ENCODE peak calls at places on chromosomes 1 and 21, in ten cellular contexts. O, Y, W, P, L, S, B, C, Z and G are unnamed samples.

GRCh38 chr1:35506960-35507901 is 50.0 kb downstream of the KIAA0319L start:
- DNase-seq in O (no peak), Y (no peak), W (no peak), P (no peak), L (no peak), S (peak), B (no peak), C (no peak), Z (peak), G (no peak)

GRCh38 chr21:37220433-37220980 is 46.6 kb downstream of the VPS26C start:
- DNase-seq in O (peak), Y (no peak), W (no peak), P (peak), L (peak), S (no peak), B (no peak), C (no peak), Z (peak), G (no peak)

GRCh38 chr21:31537872-31538576 is 121.5 kb upstream of the SOD1 start:
- DNase-seq in O (no peak), Y (no peak), W (no peak), P (peak), L (no peak), S (no peak), B (peak), C (no peak), Z (no peak), G (no peak)

GRCh38 chr1:162541619-162542141 is 19.8 kb upstream of the UAP1 start:
- DNase-seq in O (peak), Y (peak), W (peak), P (no peak), L (peak), S (no peak), B (no peak), C (no peak), Z (no peak), G (no peak)

GRCh38 chr1:205735218-205735617 is 14.8 kb downstream of the NUCKS1 start:
- DNase-seq in O (no peak), Y (no peak), W (no peak), P (no peak), L (no peak), S (no peak), B (no peak), C (no peak), Z (no peak), G (no peak)

GRCh38 chr1:205003358-205004145 is 39.5 kb upstream of the CNTN2 start:
- DNase-seq in O (no peak), Y (no peak), W (no peak), P (no peak), L (no peak), S (no peak), B (no peak), C (peak), Z (no peak), G (no peak)

GRCh38 chr1:154276797-154277196 is 4.4 kb downstream of the HAX1 start:
- DNase-seq in O (no peak), Y (no peak), W (no peak), P (no peak), L (no peak), S (peak), B (peak), C (peak), Z (peak), G (no peak)

GRCh38 chr1:109873278-109874175 is 37.1 kb upstream of the CSF1 start:
- DNase-seq in O (peak), Y (no peak), W (no peak), P (no peak), L (peak), S (no peak), B (peak), C (no peak), Z (no peak), G (no peak)

GRCh38 chr1:116270316-116271057 is 102.6 kb upstream of the ATP1A1 start:
- DNase-seq in O (no peak), Y (no peak), W (no peak), P (no peak), L (no peak), S (no peak), B (no peak), C (no peak), Z (no peak), G (no peak)

GRCh38 chr1:184649500-184649899 is 105.2 kb downstream of the EDEM3 start:
- DNase-seq in O (peak), Y (no peak), W (no peak), P (no peak), L (peak), S (no peak), B (no peak), C (no peak), Z (no peak), G (no peak)

DNA sequence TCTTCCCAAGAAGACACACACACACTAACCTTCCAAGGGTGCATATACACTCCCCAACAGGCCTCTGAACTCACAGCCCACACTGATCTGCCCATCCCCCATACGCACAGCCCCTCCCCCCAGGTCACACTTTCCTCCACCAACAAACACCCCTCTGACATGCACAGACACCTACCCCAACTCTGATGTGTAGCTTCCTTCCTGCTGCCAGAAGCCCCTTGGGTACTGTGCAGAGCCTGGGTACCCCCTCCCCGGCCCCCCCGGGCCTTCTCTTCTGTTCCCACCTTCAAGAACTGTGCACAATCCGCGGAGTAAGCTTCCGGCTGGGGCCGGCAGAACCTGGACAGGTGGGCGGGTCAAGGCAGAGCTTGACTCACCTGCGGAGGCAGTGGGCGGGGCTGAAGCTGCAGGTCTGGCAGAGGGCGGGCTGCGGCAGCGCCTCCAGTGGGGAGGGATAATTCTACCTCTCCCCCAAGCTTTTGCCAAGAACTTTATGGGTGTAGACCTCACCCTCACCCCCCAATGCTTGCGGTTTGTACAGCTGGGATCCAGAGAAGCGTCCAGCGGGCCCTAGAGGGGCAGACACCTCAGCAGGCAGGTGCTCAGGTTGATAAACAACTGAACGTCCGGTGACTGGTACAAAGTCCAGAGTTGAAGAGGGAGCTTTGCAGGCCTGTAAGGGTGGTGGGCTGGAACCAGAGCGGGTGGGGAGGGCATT is at the start of gene C1orf210:
- DNase-seq in O (no peak), Y (no peak), W (peak), P (no peak), L (no peak), S (no peak), B (peak), C (peak), Z (peak), G (peak)
- TF ChIP-seq CTCF in O (no peak), Y (no peak), W (no peak), P (no peak), L (no peak), S (no peak), B (peak), C (peak), Z (no peak), G (no peak)

DNA sequence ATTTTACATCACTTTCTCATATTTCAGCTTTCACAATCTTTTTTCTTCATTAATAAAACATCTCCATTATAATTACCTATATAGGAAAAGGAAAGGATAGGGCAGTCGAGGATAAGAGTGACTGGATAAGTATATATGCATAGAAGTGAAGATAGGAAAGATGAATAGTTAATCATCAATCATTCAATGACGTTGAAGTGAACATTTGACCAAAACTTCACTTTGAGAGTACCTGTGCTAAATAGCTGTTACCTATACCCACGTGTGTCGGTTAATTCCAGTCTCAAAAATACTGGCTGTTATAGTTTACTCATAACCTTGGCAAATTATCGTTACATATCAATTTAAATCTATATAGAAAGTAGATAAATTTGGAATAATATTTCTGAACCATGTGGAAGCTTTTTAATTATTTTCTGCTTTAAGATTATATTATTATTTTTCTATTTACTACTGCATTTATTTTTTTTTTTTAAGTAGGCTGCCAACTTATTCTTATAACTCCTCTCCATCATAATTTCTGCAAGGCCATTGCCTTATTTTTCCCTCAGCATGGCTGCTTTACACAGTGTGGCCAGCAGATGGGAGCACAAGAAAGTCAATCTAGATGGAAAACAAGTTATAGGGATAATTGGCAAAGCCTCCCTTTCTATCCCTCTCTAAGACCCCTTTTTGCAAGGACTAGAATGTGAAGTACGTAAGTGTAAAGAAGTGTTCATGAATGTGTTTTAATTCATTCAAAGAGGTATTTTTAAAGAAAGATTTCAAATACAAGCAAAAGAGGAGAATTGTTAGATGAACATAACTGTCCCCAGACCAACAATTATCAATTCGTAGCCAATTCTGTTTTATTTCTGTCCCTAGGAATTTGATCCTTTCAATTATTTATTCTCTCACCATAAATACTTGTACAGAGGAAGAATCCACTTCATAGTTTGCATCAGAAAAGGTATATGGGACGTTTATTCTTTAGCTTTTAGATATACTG is 290.4 kb downstream of the KCNT2 start:
- DNase-seq in O (peak), Y (peak), W (no peak), P (peak), L (peak), S (peak), B (peak), C (no peak), Z (no peak), G (no peak)
- TF ChIP-seq CTCF in O (peak), Y (peak), W (no peak), P (peak), L (peak), S (peak), B (peak), C (peak), Z (no peak), G (peak)

GRCh38 chr1:214816603-214817002 is 213.6 kb downstream of the CENPF start:
- DNase-seq in O (no peak), Y (no peak), W (no peak), P (no peak), L (no peak), S (no peak), B (no peak), C (no peak), Z (no peak), G (no peak)
- TF ChIP-seq CTCF in O (peak), Y (peak), W (no peak), P (peak), L (peak), S (no peak), B (peak), C (peak), Z (no peak), G (no peak)

DNA sequence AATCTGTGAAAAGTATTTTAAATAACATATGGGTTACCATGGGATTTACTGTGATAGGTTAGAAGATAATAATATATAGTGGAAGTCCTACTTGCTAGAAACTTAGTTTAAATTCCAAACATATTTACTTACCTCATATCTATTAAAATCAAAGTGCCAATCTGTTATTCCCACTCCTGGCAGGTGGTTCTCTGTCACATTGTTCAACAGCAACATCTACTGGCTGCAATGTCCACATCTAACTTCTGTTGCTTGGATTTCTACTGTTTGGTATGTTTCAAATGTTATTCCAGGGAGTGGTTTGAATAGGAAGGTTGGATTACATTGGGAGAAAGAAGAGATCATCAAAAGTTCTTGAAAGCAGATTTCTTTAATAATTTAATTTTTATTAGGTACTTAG is 122.5 kb upstream of the NCAM2 start:
- DNase-seq in O (no peak), Y (no peak), W (no peak), P (no peak), L (no peak), S (no peak), B (no peak), C (no peak), Z (no peak), G (no peak)
- TF ChIP-seq CTCF in O (no peak), Y (no peak), W (no peak), P (no peak), L (no peak), S (no peak), B (peak), C (peak), Z (no peak), G (no peak)

GRCh38 chr21:44338971-44339910 is at the start of gene CFAP410:
- DNase-seq in O (peak), Y (peak), W (peak), P (peak), L (peak), S (peak), B (peak), C (peak), Z (peak), G (peak)
- TF ChIP-seq CTCF in O (no peak), Y (no peak), W (no peak), P (no peak), L (no peak), S (no peak), B (no peak), C (no peak), Z (no peak), G (no peak)

DNA sequence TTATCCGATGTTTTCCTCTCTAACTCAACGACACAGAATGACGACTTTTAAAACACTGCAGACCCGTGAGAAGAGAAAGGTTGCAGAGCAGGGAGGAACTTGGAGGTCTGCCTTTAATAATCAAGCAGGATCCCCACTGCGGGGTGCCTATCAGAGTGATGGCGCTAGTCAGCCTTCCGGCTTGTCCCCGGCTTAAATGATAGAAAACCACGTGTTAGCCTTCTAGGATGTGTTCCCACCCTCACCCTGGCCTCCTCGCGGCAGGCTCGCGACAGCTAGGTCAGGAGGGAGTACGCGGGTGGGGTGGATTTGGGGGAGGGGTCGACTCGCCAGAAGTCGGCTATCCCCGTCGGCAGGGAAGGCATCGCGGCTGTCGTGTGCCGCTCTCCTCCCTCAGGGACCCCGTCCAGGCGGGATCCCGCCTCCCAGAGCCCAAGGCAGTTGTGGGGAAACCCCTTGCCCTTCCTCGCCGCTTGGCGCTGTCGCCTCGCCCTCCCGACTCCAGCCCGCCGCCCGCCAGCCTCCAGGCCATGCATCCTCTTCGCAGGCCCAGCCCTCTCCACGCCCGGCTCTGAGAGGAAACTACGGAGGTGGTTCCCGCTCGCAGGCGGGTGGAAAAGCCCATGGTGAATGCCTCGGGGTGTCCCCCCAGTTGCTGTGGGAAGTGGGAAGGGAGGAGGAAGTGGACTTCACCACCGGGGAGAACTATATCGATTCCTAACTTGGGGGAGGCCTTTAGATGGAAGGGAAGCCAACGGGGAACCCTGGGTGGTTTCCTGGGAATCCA is 1.1 kb upstream of the SMG7 start:
- DNase-seq in O (peak), Y (peak), W (peak), P (peak), L (peak), S (peak), B (peak), C (peak), Z (peak), G (peak)
- TF ChIP-seq CTCF in O (no peak), Y (no peak), W (no peak), P (no peak), L (no peak), S (peak), B (peak), C (peak), Z (no peak), G (no peak)

GRCh38 chr21:28513450-28513849 is 479.2 kb downstream of the LTN1 start:
- DNase-seq in O (no peak), Y (no peak), W (no peak), P (no peak), L (peak), S (no peak), B (no peak), C (no peak), Z (no peak), G (no peak)

GRCh38 chr21:28516011-28516410 is 476.7 kb downstream of the LTN1 start:
- DNase-seq in O (peak), Y (no peak), W (no peak), P (no peak), L (peak), S (no peak), B (no peak), C (no peak), Z (no peak), G (no peak)

GRCh38 chr21:28521932-28522826 is 470.5 kb downstream of the LTN1 start:
- DNase-seq in O (peak), Y (peak), W (no peak), P (peak), L (peak), S (peak), B (peak), C (peak), Z (no peak), G (no peak)

GRCh38 chr21:28518620-28519019 is 474.1 kb downstream of the LTN1 start:
- DNase-seq in O (no peak), Y (no peak), W (no peak), P (no peak), L (peak), S (no peak), B (no peak), C (no peak), Z (no peak), G (no peak)

DNA sequence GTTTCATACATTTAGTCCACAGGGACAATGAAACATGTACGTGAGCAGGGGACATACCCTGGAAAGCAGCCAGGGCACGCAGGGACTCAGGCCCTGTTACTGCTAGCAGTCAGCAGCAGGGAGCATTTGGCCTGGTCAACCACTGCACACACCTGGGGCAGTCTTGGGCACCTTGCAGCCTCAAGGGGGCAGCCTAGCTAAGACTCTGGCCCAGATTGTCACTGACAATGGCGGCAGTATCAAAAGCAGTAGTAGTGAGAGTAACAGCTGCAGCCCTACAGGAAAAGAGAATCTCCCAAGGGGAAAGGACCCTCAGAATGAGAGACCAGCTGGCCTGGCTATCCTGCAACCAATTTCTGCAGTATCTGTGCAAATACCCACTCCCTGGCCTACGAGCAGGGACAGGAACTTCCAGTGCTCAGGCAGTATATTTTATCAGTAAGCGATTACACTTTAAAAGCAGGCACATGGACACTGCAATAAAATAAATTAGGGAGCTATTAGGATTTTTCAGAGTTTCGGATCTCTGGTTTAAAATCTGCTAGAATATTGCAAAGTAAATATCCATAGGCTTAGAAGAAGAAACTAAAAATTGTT is 475.6 kb downstream of the LTN1 start:
- DNase-seq in O (no peak), Y (no peak), W (peak), P (peak), L (no peak), S (peak), B (peak), C (peak), Z (peak), G (peak)
- TF ChIP-seq CTCF in O (no peak), Y (peak), W (no peak), P (peak), L (peak), S (peak), B (peak), C (peak), Z (peak), G (peak)